ENCODE peak calls at places on chromosomes 13 and 19, in eight cellular contexts. One of them, this sample, is unnamed.

GRCh38 chr19:14563989-14564650 is 7.7 kb downstream of the NDUFB7 start:
- DNase-seq in neural progenitor cell: peak
- DNase-seq in AG09309: no peak
- DNase-seq in AG10803: no peak
- DNase-seq in upper lobe of left lung: no peak
- DNase-seq in activated CD8-positive, alpha-beta T cell treated with anti-CD3 and anti-CD28 coated beads for 36 hours: peak
- DNase-seq in adrenal gland: peak
- DNase-seq in mammary epithelial cell: peak
- DNase-seq in this sample: no peak

GRCh38 chr19:40691421-40692211 is 1.2 kb upstream of the NUMBL start:
- DNase-seq in neural progenitor cell: peak
- DNase-seq in AG09309: no peak
- DNase-seq in AG10803: no peak
- DNase-seq in upper lobe of left lung: no peak
- DNase-seq in activated CD8-positive, alpha-beta T cell treated with anti-CD3 and anti-CD28 coated beads for 36 hours: peak
- DNase-seq in adrenal gland: no peak
- DNase-seq in mammary epithelial cell: no peak
- DNase-seq in this sample: no peak

GRCh38 chr19:34365463-34366401 is 736 bp downstream of the GPI start:
- DNase-seq in neural progenitor cell: peak
- DNase-seq in AG09309: no peak
- DNase-seq in AG10803: peak
- DNase-seq in upper lobe of left lung: peak
- DNase-seq in activated CD8-positive, alpha-beta T cell treated with anti-CD3 and anti-CD28 coated beads for 36 hours: no peak
- DNase-seq in adrenal gland: peak
- DNase-seq in mammary epithelial cell: peak
- DNase-seq in this sample: no peak

GRCh38 chr13:99059498-99060070 is 81.7 kb upstream of the DOCK9 start:
- DNase-seq in neural progenitor cell: no peak
- DNase-seq in AG09309: no peak
- DNase-seq in AG10803: no peak
- DNase-seq in upper lobe of left lung: no peak
- DNase-seq in activated CD8-positive, alpha-beta T cell treated with anti-CD3 and anti-CD28 coated beads for 36 hours: no peak
- DNase-seq in adrenal gland: no peak
- DNase-seq in mammary epithelial cell: no peak
- DNase-seq in this sample: no peak

GRCh38 chr13:30108913-30109237 is 198.5 kb downstream of the KATNAL1 start:
- DNase-seq in neural progenitor cell: no peak
- DNase-seq in AG09309: no peak
- DNase-seq in AG10803: no peak
- DNase-seq in upper lobe of left lung: peak
- DNase-seq in activated CD8-positive, alpha-beta T cell treated with anti-CD3 and anti-CD28 coated beads for 36 hours: no peak
- DNase-seq in adrenal gland: no peak
- DNase-seq in mammary epithelial cell: peak
- DNase-seq in this sample: no peak

GRCh38 chr19:4650159-4650558 is 10.8 kb downstream of the TNFAIP8L1 start:
- DNase-seq in neural progenitor cell: no peak
- DNase-seq in AG09309: no peak
- DNase-seq in AG10803: no peak
- DNase-seq in upper lobe of left lung: no peak
- DNase-seq in activated CD8-positive, alpha-beta T cell treated with anti-CD3 and anti-CD28 coated beads for 36 hours: no peak
- DNase-seq in adrenal gland: no peak
- DNase-seq in mammary epithelial cell: no peak
- DNase-seq in this sample: no peak

GRCh38 chr13:39557285-39557955 is 45.6 kb downstream of the LHFPL6 start:
- DNase-seq in neural progenitor cell: no peak
- DNase-seq in AG09309: no peak
- DNase-seq in AG10803: no peak
- DNase-seq in upper lobe of left lung: no peak
- DNase-seq in activated CD8-positive, alpha-beta T cell treated with anti-CD3 and anti-CD28 coated beads for 36 hours: no peak
- DNase-seq in adrenal gland: no peak
- DNase-seq in mammary epithelial cell: no peak
- DNase-seq in this sample: no peak

GRCh38 chr19:44278181-44278690 is 18.6 kb downstream of the ZNF233 start:
- DNase-seq in neural progenitor cell: no peak
- DNase-seq in AG09309: peak
- DNase-seq in AG10803: peak
- DNase-seq in upper lobe of left lung: no peak
- DNase-seq in activated CD8-positive, alpha-beta T cell treated with anti-CD3 and anti-CD28 coated beads for 36 hours: no peak
- DNase-seq in adrenal gland: no peak
- DNase-seq in mammary epithelial cell: peak
- DNase-seq in this sample: no peak

GRCh38 chr13:50208826-50209335 is 193.6 kb downstream of the KCNRG start:
- DNase-seq in neural progenitor cell: peak
- DNase-seq in AG09309: peak
- DNase-seq in AG10803: peak
- DNase-seq in upper lobe of left lung: peak
- DNase-seq in activated CD8-positive, alpha-beta T cell treated with anti-CD3 and anti-CD28 coated beads for 36 hours: no peak
- DNase-seq in adrenal gland: peak
- DNase-seq in mammary epithelial cell: peak
- DNase-seq in this sample: no peak

GRCh38 chr13:63092461-63092860 is 1676.8 kb upstream of the PCDH20 start:
- DNase-seq in neural progenitor cell: no peak
- DNase-seq in AG09309: no peak
- DNase-seq in AG10803: no peak
- DNase-seq in upper lobe of left lung: no peak
- DNase-seq in activated CD8-positive, alpha-beta T cell treated with anti-CD3 and anti-CD28 coated beads for 36 hours: no peak
- DNase-seq in adrenal gland: no peak
- DNase-seq in mammary epithelial cell: no peak
- DNase-seq in this sample: no peak

GRCh38 chr19:29260477-29261317 is 47.7 kb upstream of the UQCRFS1 start:
- DNase-seq in neural progenitor cell: peak
- DNase-seq in AG09309: no peak
- DNase-seq in AG10803: peak
- DNase-seq in upper lobe of left lung: no peak
- DNase-seq in activated CD8-positive, alpha-beta T cell treated with anti-CD3 and anti-CD28 coated beads for 36 hours: peak
- DNase-seq in adrenal gland: no peak
- DNase-seq in mammary epithelial cell: no peak
- DNase-seq in this sample: no peak

GRCh38 chr13:49627831-49628652 is at the start of gene ARL11:
- DNase-seq in neural progenitor cell: peak
- DNase-seq in AG09309: no peak
- DNase-seq in AG10803: no peak
- DNase-seq in upper lobe of left lung: peak
- DNase-seq in activated CD8-positive, alpha-beta T cell treated with anti-CD3 and anti-CD28 coated beads for 36 hours: peak
- DNase-seq in adrenal gland: peak
- DNase-seq in mammary epithelial cell: no peak
- DNase-seq in this sample: no peak

GRCh38 chr19:3868770-3869456 is at the start of gene ZFR2:
- DNase-seq in neural progenitor cell: peak
- DNase-seq in AG09309: no peak
- DNase-seq in AG10803: no peak
- DNase-seq in upper lobe of left lung: no peak
- DNase-seq in activated CD8-positive, alpha-beta T cell treated with anti-CD3 and anti-CD28 coated beads for 36 hours: peak
- DNase-seq in adrenal gland: no peak
- DNase-seq in mammary epithelial cell: no peak
- DNase-seq in this sample: no peak

GRCh38 chr19:42306646-42307045 is 4.2 kb upstream of the PAFAH1B3 start:
- DNase-seq in neural progenitor cell: no peak
- DNase-seq in AG09309: no peak
- DNase-seq in AG10803: no peak
- DNase-seq in upper lobe of left lung: no peak
- DNase-seq in activated CD8-positive, alpha-beta T cell treated with anti-CD3 and anti-CD28 coated beads for 36 hours: no peak
- DNase-seq in adrenal gland: no peak
- DNase-seq in mammary epithelial cell: no peak
- DNase-seq in this sample: no peak

GRCh38 chr19:38009650-38010229 is 102.7 kb downstream of the SIPA1L3 start:
- DNase-seq in neural progenitor cell: no peak
- DNase-seq in AG09309: no peak
- DNase-seq in AG10803: no peak
- DNase-seq in upper lobe of left lung: no peak
- DNase-seq in activated CD8-positive, alpha-beta T cell treated with anti-CD3 and anti-CD28 coated beads for 36 hours: no peak
- DNase-seq in adrenal gland: no peak
- DNase-seq in mammary epithelial cell: no peak
- DNase-seq in this sample: no peak

GRCh38 chr13:33817843-33818661 is at the start of gene RFC3:
- DNase-seq in neural progenitor cell: peak
- DNase-seq in AG09309: peak
- DNase-seq in AG10803: peak
- DNase-seq in upper lobe of left lung: peak
- DNase-seq in activated CD8-positive, alpha-beta T cell treated with anti-CD3 and anti-CD28 coated beads for 36 hours: peak
- DNase-seq in adrenal gland: peak
- DNase-seq in mammary epithelial cell: peak
- DNase-seq in this sample: peak

GRCh38 chr13:110907951-110908898 is 6.6 kb downstream of the ANKRD10 start:
- DNase-seq in neural progenitor cell: no peak
- DNase-seq in AG09309: no peak
- DNase-seq in AG10803: peak
- DNase-seq in upper lobe of left lung: peak
- DNase-seq in activated CD8-positive, alpha-beta T cell treated with anti-CD3 and anti-CD28 coated beads for 36 hours: peak
- DNase-seq in adrenal gland: no peak
- DNase-seq in mammary epithelial cell: peak
- DNase-seq in this sample: no peak

GRCh38 chr19:47036233-47036651 is 12.2 kb downstream of the TMEM160 start:
- DNase-seq in neural progenitor cell: peak
- DNase-seq in AG09309: no peak
- DNase-seq in AG10803: peak
- DNase-seq in upper lobe of left lung: peak
- DNase-seq in activated CD8-positive, alpha-beta T cell treated with anti-CD3 and anti-CD28 coated beads for 36 hours: peak
- DNase-seq in adrenal gland: no peak
- DNase-seq in mammary epithelial cell: no peak
- DNase-seq in this sample: no peak

GRCh38 chr19:6088677-6089063 is 21.6 kb downstream of the RFX2 start:
- DNase-seq in neural progenitor cell: no peak
- DNase-seq in AG09309: no peak
- DNase-seq in AG10803: no peak
- DNase-seq in upper lobe of left lung: no peak
- DNase-seq in activated CD8-positive, alpha-beta T cell treated with anti-CD3 and anti-CD28 coated beads for 36 hours: no peak
- DNase-seq in adrenal gland: no peak
- DNase-seq in mammary epithelial cell: no peak
- DNase-seq in this sample: no peak

GRCh38 chr13:93751117-93751516 is 524.5 kb downstream of the GPC6 start:
- DNase-seq in neural progenitor cell: no peak
- DNase-seq in AG09309: no peak
- DNase-seq in AG10803: no peak
- DNase-seq in upper lobe of left lung: no peak
- DNase-seq in activated CD8-positive, alpha-beta T cell treated with anti-CD3 and anti-CD28 coated beads for 36 hours: no peak
- DNase-seq in adrenal gland: no peak
- DNase-seq in mammary epithelial cell: no peak
- DNase-seq in this sample: no peak

GRCh38 chr13:46051958-46052313 is 610 bp downstream of the ZC3H13 start:
- DNase-seq in neural progenitor cell: no peak
- DNase-seq in AG09309: no peak
- DNase-seq in AG10803: no peak
- DNase-seq in upper lobe of left lung: no peak
- DNase-seq in activated CD8-positive, alpha-beta T cell treated with anti-CD3 and anti-CD28 coated beads for 36 hours: no peak
- DNase-seq in adrenal gland: no peak
- DNase-seq in mammary epithelial cell: no peak
- DNase-seq in this sample: no peak

GRCh38 chr13:81395368-81395767 is 1054.4 kb upstream of the SPRY2 start:
- DNase-seq in neural progenitor cell: peak
- DNase-seq in AG09309: no peak
- DNase-seq in AG10803: no peak
- DNase-seq in upper lobe of left lung: no peak
- DNase-seq in activated CD8-positive, alpha-beta T cell treated with anti-CD3 and anti-CD28 coated beads for 36 hours: no peak
- DNase-seq in adrenal gland: no peak
- DNase-seq in mammary epithelial cell: no peak
- DNase-seq in this sample: no peak

GRCh38 chr19:9431475-9431874 is 3.9 kb downstream of the ZNF266 start:
- DNase-seq in neural progenitor cell: peak
- DNase-seq in AG09309: no peak
- DNase-seq in AG10803: no peak
- DNase-seq in upper lobe of left lung: no peak
- DNase-seq in activated CD8-positive, alpha-beta T cell treated with anti-CD3 and anti-CD28 coated beads for 36 hours: peak
- DNase-seq in adrenal gland: no peak
- DNase-seq in mammary epithelial cell: no peak
- DNase-seq in this sample: no peak
- TF ChIP-seq CTCF in neural progenitor cell: peak
- TF ChIP-seq CTCF in AG09309: peak
- TF ChIP-seq CTCF in AG10803: peak
- TF ChIP-seq CTCF in upper lobe of left lung: peak
- TF ChIP-seq CTCF in activated CD8-positive, alpha-beta T cell treated with anti-CD3 and anti-CD28 coated beads for 36 hours: peak
- TF ChIP-seq CTCF in adrenal gland: peak
- TF ChIP-seq CTCF in mammary epithelial cell: peak
- TF ChIP-seq CTCF in this sample: peak

DNA sequence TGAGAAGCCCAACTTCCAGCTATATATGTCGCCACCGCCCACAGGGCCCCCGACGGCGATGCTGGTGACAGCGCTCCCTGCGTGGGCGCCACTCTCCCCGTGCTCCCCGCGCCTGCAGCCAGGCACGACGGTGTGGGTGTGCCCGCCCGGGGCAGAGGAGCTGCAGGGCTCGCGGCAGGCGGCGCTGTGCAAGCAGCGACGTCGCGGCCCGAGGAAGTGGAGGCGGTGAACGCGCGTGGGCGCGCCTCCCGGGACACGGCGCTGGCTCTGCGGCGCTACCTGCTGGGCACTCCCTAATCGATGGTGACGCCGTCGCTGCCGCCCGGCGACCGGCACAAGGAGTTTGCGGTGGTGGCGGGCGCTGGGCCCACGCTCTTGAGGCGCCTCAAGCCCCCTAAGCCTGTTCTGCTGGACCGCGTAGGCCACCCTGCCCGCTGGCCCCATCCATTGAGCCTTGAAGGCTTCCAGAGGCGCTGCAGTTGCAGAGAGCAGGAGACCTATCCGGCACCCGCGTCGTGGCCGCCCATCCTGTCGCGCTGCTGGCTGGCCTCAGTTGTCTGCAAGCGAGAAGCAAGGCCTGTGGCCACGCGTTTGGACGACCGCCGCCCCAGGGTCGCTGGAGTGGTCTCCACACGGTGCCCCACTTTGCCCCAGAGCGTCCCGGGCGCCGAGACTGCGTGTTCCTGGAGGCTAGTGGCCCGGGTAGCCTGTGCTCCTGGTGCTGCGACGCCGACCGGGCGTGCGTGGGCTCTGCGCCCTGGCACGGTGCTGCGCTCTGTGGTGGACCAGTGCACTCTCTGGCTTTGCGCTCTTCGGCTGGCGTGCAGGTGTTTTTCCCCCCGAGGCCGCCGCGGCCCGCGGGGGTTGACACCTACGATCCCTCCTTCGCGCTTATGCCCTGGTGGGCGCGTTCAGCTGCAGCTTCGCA is 23.1 kb downstream of the LRFN3 start:
- DNase-seq in neural progenitor cell: peak
- DNase-seq in AG09309: no peak
- DNase-seq in AG10803: no peak
- DNase-seq in upper lobe of left lung: peak
- DNase-seq in activated CD8-positive, alpha-beta T cell treated with anti-CD3 and anti-CD28 coated beads for 36 hours: peak
- DNase-seq in adrenal gland: no peak
- DNase-seq in mammary epithelial cell: no peak
- DNase-seq in this sample: no peak
- TF ChIP-seq CTCF in neural progenitor cell: peak
- TF ChIP-seq CTCF in AG09309: peak
- TF ChIP-seq CTCF in AG10803: no peak
- TF ChIP-seq CTCF in upper lobe of left lung: peak
- TF ChIP-seq CTCF in activated CD8-positive, alpha-beta T cell treated with anti-CD3 and anti-CD28 coated beads for 36 hours: peak
- TF ChIP-seq CTCF in adrenal gland: peak
- TF ChIP-seq CTCF in mammary epithelial cell: no peak
- TF ChIP-seq CTCF in this sample: peak

GRCh38 chr19:10332965-10333757 is at the start of gene RAVER1:
- DNase-seq in neural progenitor cell: peak
- DNase-seq in AG09309: peak
- DNase-seq in AG10803: peak
- DNase-seq in upper lobe of left lung: peak
- DNase-seq in activated CD8-positive, alpha-beta T cell treated with anti-CD3 and anti-CD28 coated beads for 36 hours: peak
- DNase-seq in adrenal gland: peak
- DNase-seq in mammary epithelial cell: peak
- DNase-seq in this sample: peak
- TF ChIP-seq CTCF in neural progenitor cell: no peak
- TF ChIP-seq CTCF in AG09309: no peak
- TF ChIP-seq CTCF in AG10803: peak
- TF ChIP-seq CTCF in upper lobe of left lung: peak
- TF ChIP-seq CTCF in activated CD8-positive, alpha-beta T cell treated with anti-CD3 and anti-CD28 coated beads for 36 hours: no peak
- TF ChIP-seq CTCF in adrenal gland: no peak
- TF ChIP-seq CTCF in mammary epithelial cell: no peak
- TF ChIP-seq CTCF in this sample: no peak

GRCh38 chr19:2475702-2476450 is at the start of gene GADD45B:
- DNase-seq in neural progenitor cell: peak
- DNase-seq in AG09309: peak
- DNase-seq in AG10803: peak
- DNase-seq in upper lobe of left lung: peak
- DNase-seq in activated CD8-positive, alpha-beta T cell treated with anti-CD3 and anti-CD28 coated beads for 36 hours: peak
- DNase-seq in adrenal gland: peak
- DNase-seq in mammary epithelial cell: peak
- DNase-seq in this sample: peak
- TF ChIP-seq CTCF in neural progenitor cell: no peak
- TF ChIP-seq CTCF in AG09309: no peak
- TF ChIP-seq CTCF in AG10803: no peak
- TF ChIP-seq CTCF in upper lobe of left lung: no peak
- TF ChIP-seq CTCF in activated CD8-positive, alpha-beta T cell treated with anti-CD3 and anti-CD28 coated beads for 36 hours: no peak
- TF ChIP-seq CTCF in adrenal gland: no peak
- TF ChIP-seq CTCF in mammary epithelial cell: no peak
- TF ChIP-seq CTCF in this sample: no peak

This sample was measured in AG09319.